ENCODE peak calls at places on chromosomes 3 and 15, in four cellular contexts. C is K562, E is WTC11, Z is GM12878. R is an unnamed sample.

GRCh38 chr15:56227780-56228179 is 15.9 kb downstream of the RFX7 start:
- DNase-seq in E (no peak), C (no peak), Z (no peak), R (no peak)

GRCh38 chr3:37892917-37893595 is 31.4 kb downstream of the CTDSPL start:
- DNase-seq in Z (no peak), E (no peak), C (no peak), R (peak)

GRCh38 chr3:31725568-31725967 is 192.8 kb downstream of the STT3B start:
- DNase-seq in C (no peak), Z (no peak), E (no peak), R (no peak)

GRCh38 chr15:27514526-27514925 is 543.5 kb downstream of the GABRG3 start:
- DNase-seq in C (no peak), E (no peak), Z (no peak), R (no peak)

GRCh38 chr3:178082508-178082907 is 453.7 kb upstream of the KCNMB2 start:
- DNase-seq in C (no peak), Z (no peak), E (no peak), R (no peak)

GRCh38 chr3:150248116-150248864 is 159.8 kb upstream of the TSC22D2 start:
- DNase-seq in C (no peak), Z (no peak), E (no peak), R (no peak)

GRCh38 chr3:65833761-65834505 is 204.8 kb downstream of the MAGI1 start:
- DNase-seq in C (no peak), Z (no peak), E (no peak), R (no peak)

GRCh38 chr3:128283429-128283828 is 130.1 kb downstream of the EEFSEC start:
- DNase-seq in E (no peak), C (no peak), Z (no peak), R (no peak)

GRCh38 chr15:37701230-37701629 is 233.2 kb upstream of the TMCO5A start:
- DNase-seq in C (no peak), E (no peak), Z (no peak), R (no peak)

GRCh38 chr3:142117052-142117451 is 32.3 kb downstream of the TFDP2 start:
- DNase-seq in C (no peak), E (no peak), Z (no peak), R (no peak)

GRCh38 chr15:59616390-59616789 is 4.8 kb downstream of the GCNT3 start:
- DNase-seq in E (no peak), Z (no peak), C (no peak), R (no peak)

GRCh38 chr15:66864086-66864830 is 162.2 kb downstream of the SMAD6 start:
- DNase-seq in E (no peak), C (no peak), Z (no peak), R (no peak)

GRCh38 chr3:72015463-72015862 is 230.5 kb upstream of the PROK2 start:
- DNase-seq in E (no peak), C (peak), Z (peak), R (no peak)

GRCh38 chr15:71114887-71115566 is at the start of gene THSD4:
- DNase-seq in Z (no peak), C (peak), E (peak), R (peak)

GRCh38 chr3:82839871-82840270 is 1078.4 kb upstream of the GBE1 start:
- DNase-seq in Z (no peak), C (no peak), E (no peak), R (no peak)

GRCh38 chr15:38531509-38531908 is 33.1 kb downstream of the RASGRP1 start:
- DNase-seq in C (no peak), Z (no peak), E (no peak), R (no peak)

GRCh38 chr3:149909923-149910322 is 60.8 kb downstream of the PFN2 start:
- DNase-seq in E (no peak), Z (no peak), C (no peak), R (no peak)

GRCh38 chr15:85421116-85421925 is 40.9 kb downstream of the AKAP13 start:
- DNase-seq in Z (no peak), C (no peak), E (no peak), R (no peak)

GRCh38 chr3:74443102-74443501 is 171.4 kb downstream of the CNTN3 start:
- DNase-seq in C (no peak), Z (no peak), E (no peak), R (no peak)

GRCh38 chr3:54134155-54134554 is 11.8 kb downstream of the CACNA2D3 start:
- DNase-seq in C (no peak), E (no peak), Z (no peak), R (no peak)

GRCh38 chr3:125045965-125046364 is 9.8 kb downstream of the HEG1 start:
- DNase-seq in E (no peak), Z (no peak), C (no peak), R (no peak)

GRCh38 chr3:161049683-161050248 is 55.4 kb downstream of the B3GALNT1 start:
- DNase-seq in E (no peak), Z (no peak), C (no peak), R (no peak)

GRCh38 chr15:23687143-23687470 is at the start of gene NDN:
- DNase-seq in E (peak), Z (no peak), C (peak), R (peak)

GRCh38 chr3:107689355-107689754 is 166.6 kb downstream of the BBX start:
- DNase-seq in C (no peak), E (no peak), Z (no peak), R (no peak)

GRCh38 chr3:113614402-113614801 is 82.0 kb downstream of the USF3 start:
- DNase-seq in E (no peak), Z (no peak), C (no peak), R (no peak)

GRCh38 chr15:47439146-47439869 is 278.0 kb upstream of the SEMA6D start:
- DNase-seq in C (no peak), E (no peak), Z (no peak), R (peak)

GRCh38 chr3:121998030-121998580 is 23.9 kb downstream of the ILDR1 start:
- DNase-seq in E (no peak), Z (no peak), C (no peak), R (no peak)

GRCh38 chr3:23431759-23432158 is 228.6 kb downstream of the UBE2E2 start:
- DNase-seq in Z (no peak), E (no peak), C (no peak), R (no peak)

GRCh38 chr15:30922469-30923311 is 19.0 kb downstream of the FAN1 start:
- DNase-seq in Z (no peak), E (peak), C (no peak), R (no peak)

GRCh38 chr3:72722930-72723726 is 125.1 kb downstream of the SHQ1 start:
- DNase-seq in Z (peak), E (no peak), C (no peak), R (no peak)

GRCh38 chr3:109089265-109089664 is 28.7 kb downstream of the MORC1 start:
- DNase-seq in Z (no peak), C (no peak), E (no peak), R (no peak)

GRCh38 chr3:47954562-47954961 is 61.7 kb downstream of the MAP4 start:
- DNase-seq in C (peak), Z (no peak), E (no peak), R (peak)

GRCh38 chr15:37245358-37245757 is 145.0 kb upstream of the MEIS2 start:
- DNase-seq in Z (no peak), C (no peak), E (no peak), R (no peak)

GRCh38 chr3:131033480-131034080 is 6.9 kb downstream of the NEK11 start:
- DNase-seq in Z (no peak), C (peak), E (no peak), R (peak)

GRCh38 chr15:64111679-64112050 is 15.9 kb downstream of the SNX1 start:
- DNase-seq in Z (no peak), E (no peak), C (no peak), R (no peak)
- TF ChIP-seq USF1 in Z (no peak), E (no peak), C (no peak), R (no peak)

GRCh38 chr3:16058511-16058910 is 116.0 kb upstream of the GALNT15 start:
- DNase-seq in C (no peak), E (no peak), Z (no peak), R (no peak)
- TF ChIP-seq USF1 in C (no peak), E (no peak), Z (no peak), R (no peak)

DNA sequence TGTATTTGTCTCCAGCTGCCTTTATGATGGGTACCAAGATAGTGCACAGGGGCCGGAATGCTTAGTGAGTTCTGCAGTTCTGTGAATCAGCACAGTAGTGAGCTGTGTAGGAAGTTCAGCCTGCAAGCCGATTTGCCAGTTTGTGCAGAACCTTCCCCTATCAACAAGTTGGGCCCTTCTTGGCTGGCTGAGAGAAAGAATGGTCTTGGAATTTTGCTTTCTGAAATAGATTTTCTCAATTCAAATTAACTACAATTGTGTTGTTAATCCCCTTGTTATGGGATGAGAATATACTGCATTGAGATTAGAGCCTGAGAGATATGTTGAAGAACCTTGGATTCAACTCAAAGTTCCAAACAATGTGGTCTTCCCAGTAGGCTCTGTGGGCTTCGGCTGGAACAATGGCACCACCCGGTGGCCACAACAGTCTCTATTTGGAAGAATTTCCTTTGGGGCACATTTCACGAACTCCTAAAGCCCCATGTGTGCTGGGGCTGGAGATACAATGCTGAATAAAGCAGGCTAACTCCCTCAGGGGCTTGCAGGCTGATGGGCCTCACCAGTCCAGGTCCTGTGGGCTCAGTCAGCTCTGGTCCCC is 59.1 kb downstream of the TRIM42 start:
- DNase-seq in E (peak), C (peak), Z (no peak), R (peak)
- TF ChIP-seq USF1 in E (no peak), C (no peak), Z (no peak), R (no peak)

DNA sequence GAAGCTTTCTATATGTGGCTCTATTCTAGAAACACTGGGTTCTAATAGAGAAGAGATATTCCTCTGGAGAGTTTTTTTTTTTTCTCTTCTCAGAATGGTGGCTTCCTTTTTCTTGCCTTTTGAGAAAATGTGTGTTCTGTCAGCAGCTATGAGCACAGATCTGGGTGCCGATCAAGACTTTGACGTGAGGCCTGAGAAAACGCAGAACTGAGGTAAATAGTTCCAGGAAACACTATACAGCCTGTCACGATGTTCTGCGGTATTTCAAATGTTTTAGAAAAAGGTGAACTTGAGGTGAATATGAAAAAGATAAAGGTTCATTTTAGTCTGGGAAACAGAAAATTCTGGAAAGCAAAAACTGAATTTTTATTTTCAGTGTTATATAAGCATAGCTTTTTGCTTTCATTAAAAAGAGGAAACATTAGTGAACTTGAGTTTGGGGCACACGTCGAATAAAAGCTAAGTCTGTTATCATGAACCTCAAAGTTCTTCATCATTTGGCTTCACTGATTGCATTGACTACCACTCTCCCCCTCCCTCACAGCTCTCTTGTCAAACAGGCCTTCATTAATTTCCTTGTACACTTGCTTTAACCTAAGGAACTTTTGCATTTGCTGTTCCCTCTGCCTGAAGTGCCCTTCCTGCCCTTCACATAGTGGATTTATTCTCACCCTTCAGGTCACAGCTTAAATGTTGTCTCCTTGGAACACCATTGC is 265.1 kb downstream of the NFKBIZ start:
- DNase-seq in C (no peak), Z (no peak), E (no peak), R (no peak)
- TF ChIP-seq USF1 in C (no peak), Z (no peak), E (no peak), R (no peak)

GRCh38 chr15:40232625-40233070 is 6.2 kb upstream of the PAK6 start:
- DNase-seq in Z (no peak), C (no peak), E (no peak), R (no peak)

GRCh38 chr15:40235201-40235890 is 3.5 kb upstream of the PAK6 start:
- DNase-seq in C (peak), E (no peak), Z (no peak), R (peak)

GRCh38 chr15:40238481-40238926 is 359 bp upstream of the PAK6 start:
- DNase-seq in C (no peak), E (no peak), Z (no peak), R (peak)

GRCh38 chr15:40233727-40234577 is 4.9 kb upstream of the PAK6 start:
- DNase-seq in E (no peak), Z (no peak), C (no peak), R (no peak)

DNA sequence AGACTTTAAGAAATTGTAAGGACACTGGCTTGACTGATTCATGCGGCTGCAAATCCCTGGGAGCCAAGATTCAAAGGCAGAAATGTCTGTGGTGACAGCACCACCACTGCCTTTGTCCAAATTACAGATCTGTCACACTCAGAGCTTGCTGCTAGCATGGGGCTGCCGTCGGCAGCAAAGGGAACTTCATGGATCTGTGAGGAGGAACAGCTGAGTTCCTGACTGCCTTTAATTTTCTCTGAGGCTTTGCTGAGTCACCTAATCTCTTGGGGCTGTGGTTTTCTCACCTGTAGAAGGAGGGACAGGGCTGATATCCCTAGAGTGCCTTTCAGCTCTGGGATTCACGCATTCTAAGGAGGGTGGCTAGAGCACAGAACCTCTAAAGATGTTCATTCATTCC is 4.1 kb upstream of the PAK6 start:
- DNase-seq in Z (no peak), C (no peak), E (no peak), R (no peak)
- TF ChIP-seq USF1 in Z (no peak), C (no peak), E (no peak), R (no peak)

GRCh38 chr3:79358327-79358726 is 409.5 kb downstream of the ROBO1 start:
- DNase-seq in E (no peak), Z (no peak), C (no peak), R (no peak)
- TF ChIP-seq USF1 in E (no peak), Z (no peak), C (no peak), R (no peak)

DNA sequence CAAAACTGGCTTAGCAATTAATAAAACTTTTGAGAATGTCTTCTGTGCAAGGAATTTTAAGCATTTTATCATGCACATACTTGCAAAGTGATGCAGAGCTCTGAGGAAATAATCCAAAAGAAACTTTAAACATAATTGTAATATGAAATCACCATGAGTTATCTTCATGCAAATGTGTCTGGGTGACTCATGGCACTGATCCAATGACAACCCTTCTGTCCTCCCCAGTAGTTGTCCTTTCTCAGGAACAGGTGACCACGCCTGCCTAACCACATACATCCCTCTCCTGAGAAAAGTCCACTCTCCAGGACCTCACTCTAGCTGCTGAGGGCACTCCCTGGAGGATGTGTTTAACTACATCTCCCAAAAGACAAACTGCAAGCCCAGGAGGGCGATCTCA is 530.6 kb upstream of the IL12A start:
- DNase-seq in C (no peak), E (peak), Z (no peak), R (no peak)
- TF ChIP-seq USF1 in C (no peak), E (no peak), Z (no peak), R (no peak)

DNA sequence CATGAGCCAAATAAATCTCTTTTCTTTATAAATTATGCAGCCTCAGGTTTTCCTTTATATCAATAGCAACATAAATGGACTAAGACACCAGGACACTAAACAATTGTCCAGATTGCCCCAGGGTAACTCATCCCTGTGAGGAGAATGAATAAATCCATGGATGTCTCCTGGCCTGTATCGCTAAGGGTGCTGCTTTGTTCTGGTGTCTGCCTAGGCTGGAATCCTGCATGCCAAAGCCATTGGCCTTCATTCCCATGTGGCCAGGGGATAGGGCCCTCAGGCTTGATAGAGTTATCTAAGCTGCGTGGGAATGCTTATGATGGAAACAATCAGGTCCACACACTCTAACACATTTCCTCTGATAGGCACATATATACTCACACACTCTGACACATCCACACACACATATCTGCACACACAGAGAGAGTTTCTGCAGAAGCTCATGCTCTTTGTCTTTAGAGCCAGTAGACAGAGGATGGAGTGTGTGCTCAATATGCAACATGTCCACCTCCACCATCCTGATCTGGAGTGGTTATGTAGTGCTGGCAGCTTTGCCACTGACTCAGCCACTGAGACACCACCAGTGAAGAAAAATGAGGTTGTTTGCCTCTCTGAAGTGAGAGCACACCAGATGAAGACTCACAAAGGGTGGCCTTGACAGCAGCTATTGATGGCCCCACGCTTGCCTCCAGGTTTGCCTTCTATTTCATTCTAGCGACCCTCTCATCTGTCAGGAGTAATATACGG is 24.0 kb upstream of the DGKG start:
- DNase-seq in Z (no peak), E (no peak), C (no peak), R (no peak)
- TF ChIP-seq USF1 in Z (no peak), E (no peak), C (no peak), R (no peak)